ENCODE peak calls at places on chromosomes 12 and 14, in four cellular contexts. One of them, this sample, is unnamed.

GRCh38 chr12:93361159-93361919 is 16.4 kb upstream of the NUDT4 start:
- DNase-seq in SK-N-SH: no peak
- DNase-seq in H1: no peak
- DNase-seq in GM12878: no peak
- DNase-seq in this sample: no peak

GRCh38 chr14:88437659-88438058 is 52.2 kb downstream of the SPATA7 start:
- DNase-seq in SK-N-SH: no peak
- DNase-seq in H1: no peak
- DNase-seq in GM12878: no peak
- DNase-seq in this sample: no peak

GRCh38 chr12:22533155-22533554 is 11.2 kb downstream of the C2CD5 start:
- DNase-seq in SK-N-SH: no peak
- DNase-seq in H1: no peak
- DNase-seq in GM12878: peak
- DNase-seq in this sample: no peak

GRCh38 chr12:109715310-109716091 is 1.9 kb downstream of the FAM222A start:
- DNase-seq in SK-N-SH: peak
- DNase-seq in H1: peak
- DNase-seq in GM12878: no peak
- DNase-seq in this sample: peak

GRCh38 chr14:97874394-97874793 is 1077.2 kb downstream of the VRK1 start:
- DNase-seq in SK-N-SH: no peak
- DNase-seq in H1: no peak
- DNase-seq in GM12878: no peak
- DNase-seq in this sample: no peak

GRCh38 chr12:65496617-65497016 is 218.1 kb downstream of the MSRB3 start:
- DNase-seq in SK-N-SH: no peak
- DNase-seq in H1: no peak
- DNase-seq in GM12878: no peak
- DNase-seq in this sample: no peak

GRCh38 chr14:71355324-71356201 is 448.3 kb downstream of the PCNX1 start:
- DNase-seq in SK-N-SH: peak
- DNase-seq in H1: no peak
- DNase-seq in GM12878: no peak
- DNase-seq in this sample: peak

GRCh38 chr14:38404100-38404541 is 148.2 kb upstream of the CLEC14A start:
- DNase-seq in SK-N-SH: no peak
- DNase-seq in H1: no peak
- DNase-seq in GM12878: no peak
- DNase-seq in this sample: no peak

GRCh38 chr12:28237423-28237822 is 47.2 kb downstream of the CCDC91 start:
- DNase-seq in SK-N-SH: no peak
- DNase-seq in H1: no peak
- DNase-seq in GM12878: no peak
- DNase-seq in this sample: no peak

GRCh38 chr14:93200553-93200952 is 6.3 kb downstream of the GON7 start:
- DNase-seq in SK-N-SH: no peak
- DNase-seq in H1: no peak
- DNase-seq in GM12878: no peak
- DNase-seq in this sample: no peak
- TF ChIP-seq NRF1 in SK-N-SH: no peak
- TF ChIP-seq NRF1 in H1: no peak
- TF ChIP-seq NRF1 in GM12878: no peak
- TF ChIP-seq NRF1 in this sample: no peak

GRCh38 chr12:16726879-16727278 is 120.9 kb upstream of the LMO3 start:
- DNase-seq in SK-N-SH: no peak
- DNase-seq in H1: no peak
- DNase-seq in GM12878: no peak
- DNase-seq in this sample: no peak

DNA sequence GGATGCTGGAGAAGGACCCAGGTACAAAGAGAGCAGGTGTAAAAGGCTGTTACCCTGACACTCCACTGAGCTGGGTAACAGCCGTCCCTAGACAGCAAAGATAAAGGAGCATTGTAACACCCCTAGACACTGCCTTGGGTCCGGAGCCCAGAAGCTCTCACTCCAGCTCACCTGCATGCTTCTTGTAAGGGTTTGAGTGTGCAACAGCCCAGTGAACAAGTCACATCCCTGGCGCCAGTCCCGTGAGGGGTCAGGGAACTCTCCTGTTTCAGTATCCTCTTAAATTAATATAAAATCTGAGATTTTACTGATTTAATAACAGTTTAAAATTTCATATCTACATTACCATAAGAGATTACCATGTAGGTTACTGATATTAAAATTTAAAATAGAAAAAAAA is 124.8 kb upstream of the LMO3 start:
- DNase-seq in SK-N-SH: no peak
- DNase-seq in H1: no peak
- DNase-seq in GM12878: no peak
- DNase-seq in this sample: no peak
- TF ChIP-seq NRF1 in SK-N-SH: no peak
- TF ChIP-seq NRF1 in H1: no peak
- TF ChIP-seq NRF1 in GM12878: no peak
- TF ChIP-seq NRF1 in this sample: no peak

GRCh38 chr12:83841620-83842019 is 1071.0 kb downstream of the SLC6A15 start:
- DNase-seq in SK-N-SH: no peak
- DNase-seq in H1: no peak
- DNase-seq in GM12878: no peak
- DNase-seq in this sample: no peak
- TF ChIP-seq NRF1 in SK-N-SH: no peak
- TF ChIP-seq NRF1 in H1: no peak
- TF ChIP-seq NRF1 in GM12878: no peak
- TF ChIP-seq NRF1 in this sample: no peak

GRCh38 chr12:6334359-6334758 is 7.5 kb downstream of the TNFRSF1A start:
- DNase-seq in SK-N-SH: no peak
- DNase-seq in H1: no peak
- DNase-seq in GM12878: no peak
- DNase-seq in this sample: no peak
- TF ChIP-seq NRF1 in SK-N-SH: no peak
- TF ChIP-seq NRF1 in H1: no peak
- TF ChIP-seq NRF1 in GM12878: no peak
- TF ChIP-seq NRF1 in this sample: no peak

DNA sequence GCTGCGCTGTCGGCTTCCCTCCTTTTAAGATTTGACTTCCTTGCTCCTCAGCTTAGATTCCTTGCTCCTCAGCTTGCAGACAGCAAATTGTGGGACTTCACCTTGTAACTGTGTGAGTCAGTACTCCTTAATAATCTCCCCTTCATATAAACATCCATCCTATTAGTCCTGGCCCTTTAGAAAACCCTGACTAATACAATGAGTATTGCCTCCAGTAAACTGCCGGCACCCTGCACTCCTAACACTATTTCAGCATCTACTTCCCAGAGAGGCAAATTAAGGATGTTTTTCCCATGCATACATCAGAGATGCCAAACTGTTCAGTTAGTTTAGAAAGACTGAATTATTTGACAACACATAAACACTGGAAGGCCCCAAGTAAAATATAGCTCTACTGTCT is 611.3 kb upstream of the TMEM132C start:
- DNase-seq in SK-N-SH: no peak
- DNase-seq in H1: no peak
- DNase-seq in GM12878: no peak
- DNase-seq in this sample: no peak
- TF ChIP-seq NRF1 in SK-N-SH: no peak
- TF ChIP-seq NRF1 in H1: no peak
- TF ChIP-seq NRF1 in GM12878: no peak
- TF ChIP-seq NRF1 in this sample: no peak

GRCh38 chr14:21070610-21071224 is 613 bp downstream of the ARHGEF40 start:
- DNase-seq in SK-N-SH: peak
- DNase-seq in H1: peak
- DNase-seq in GM12878: no peak
- DNase-seq in this sample: peak
- TF ChIP-seq NRF1 in SK-N-SH: no peak
- TF ChIP-seq NRF1 in H1: no peak
- TF ChIP-seq NRF1 in GM12878: no peak
- TF ChIP-seq NRF1 in this sample: no peak

DNA sequence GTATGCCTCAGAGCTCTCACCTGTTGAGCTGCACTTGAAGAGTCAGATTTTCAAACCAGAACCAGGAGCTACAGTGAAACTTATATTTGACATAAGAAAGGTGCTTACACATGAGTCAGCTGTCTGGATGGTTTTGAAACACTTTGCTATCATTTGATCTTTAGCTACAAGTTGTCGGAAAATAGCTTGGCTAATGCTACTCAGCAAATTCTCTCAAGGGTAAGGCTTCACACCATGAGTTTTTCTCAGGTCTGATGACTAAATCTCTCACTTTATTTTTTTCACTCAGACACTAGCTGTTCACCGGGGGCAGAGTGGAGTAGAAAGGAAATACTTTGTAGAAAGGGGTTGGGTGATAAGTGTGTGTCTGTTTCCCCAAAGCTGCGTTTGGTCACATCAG is 171.8 kb downstream of the FLRT2 start:
- DNase-seq in SK-N-SH: no peak
- DNase-seq in H1: no peak
- DNase-seq in GM12878: no peak
- DNase-seq in this sample: no peak
- TF ChIP-seq NRF1 in SK-N-SH: no peak
- TF ChIP-seq NRF1 in H1: no peak
- TF ChIP-seq NRF1 in GM12878: no peak
- TF ChIP-seq NRF1 in this sample: no peak

This sample was measured in K562.